ENCODE peak calls at places on chromosome 5, in eight cellular contexts. Q is cardiac fibroblast; C is activated CD4-positive, alpha-beta T cell treated with anti-CD3 and anti-CD28 coated beads for 36 hours; D is uterus; S is mesendoderm; M is stimulated activated CD4-positive, alpha-beta T cell treated with anti-CD3 and anti-CD28 coated beads, Interleukin-12 subunit alpha, Interleukin-12 subunit beta, amount 100 ng/mL, for 4 hours; N is stimulated activated CD8-positive, alpha-beta memory T cell treated with anti-CD3 and anti-CD28 coated beads, Interleukin-15, amount 100 ng/mL, for 4 hours; F is HepG2. I is an unnamed sample.

GRCh38 chr5:140575309-140575708 is 10.7 kb downstream of the SLC35A4 start:
- DNase-seq in D (no peak), Q (peak; percentile 78), F (peak; percentile 76), C (peak; percentile 54), M (no peak), N (no peak), S (peak; percentile 57), I (no peak)

GRCh38 chr5:173315495-173316352 is 12.5 kb downstream of the STC2 start:
- DNase-seq in S (peak; percentile 78), Q (peak; percentile 86), M (no peak), D (peak; percentile 46), N (no peak), F (no peak), C (peak; percentile 51), I (no peak)

GRCh38 chr5:159515909-159516415 is 185.7 kb upstream of the IL12B start:
- DNase-seq in C (peak; percentile 89), S (peak; percentile 81), M (peak; percentile 78), N (peak; percentile 49), F (peak; percentile 17), Q (peak; percentile 65), D (peak; percentile 30), I (no peak)

GRCh38 chr5:96714951-96715451 is 52.8 kb downstream of the CAST start:
- DNase-seq in M (no peak), C (peak; percentile 53), N (peak; percentile 19), D (peak; percentile 55), Q (peak; percentile 91), S (peak; percentile 95), F (peak; percentile 96), I (no peak)

GRCh38 chr5:73376618-73377170 is 71.9 kb downstream of the FOXD1 start:
- DNase-seq in Q (no peak), S (no peak), D (no peak), C (no peak), N (no peak), F (no peak), M (no peak), I (peak; percentile 21)

GRCh38 chr5:158100373-158100902 is 241.5 kb upstream of the CLINT1 start:
- DNase-seq in Q (no peak), N (no peak), C (no peak), D (no peak), S (no peak), M (no peak), F (no peak), I (no peak)

GRCh38 chr5:154520861-154521453 is 42.9 kb upstream of the HAND1 start:
- DNase-seq in S (peak; percentile 98), C (peak; percentile 30), N (no peak), F (peak; percentile 34), M (no peak), D (no peak), Q (no peak), I (peak; percentile 40)

GRCh38 chr5:76084496-76085285 is 1.5 kb downstream of the SV2C start:
- DNase-seq in S (peak; percentile 40), M (no peak), F (no peak), C (peak; percentile 41), Q (peak; percentile 16), N (no peak), D (no peak), I (no peak)

GRCh38 chr5:119402081-119402480 is 46.3 kb downstream of the TNFAIP8 start:
- DNase-seq in D (no peak), S (no peak), C (no peak), N (no peak), F (no peak), M (no peak), Q (no peak), I (no peak)

GRCh38 chr5:624951-625230 is 12.8 kb downstream of the CEP72 start:
- DNase-seq in N (no peak), M (no peak), Q (no peak), D (no peak), S (no peak), C (no peak), F (no peak), I (no peak)